ENCODE peak calls at places on chromosomes 5 and 9, in seven cellular contexts. N is HepG2, L is HCT116, X is H1, B is T47D, M is K562, W is GM12878. V is an unnamed sample.

GRCh38 chr9:17631396-17631795 is 52.5 kb downstream of the SH3GL2 start:
- DNase-seq in N (no peak), L (no peak), X (no peak), B (no peak), M (no peak), W (no peak), V (no peak)

GRCh38 chr5:2999926-3000325 is 248.4 kb upstream of the IRX2 start:
- DNase-seq in N (no peak), L (no peak), X (no peak), B (no peak), M (no peak), W (no peak), V (no peak)

GRCh38 chr5:68159251-68159951 is 56.2 kb upstream of the PIK3R1 start:
- DNase-seq in N (no peak), L (no peak), X (no peak), B (no peak), M (no peak), W (no peak), V (no peak)

GRCh38 chr5:39628348-39628747 is 203.6 kb upstream of the DAB2 start:
- DNase-seq in N (no peak), L (no peak), X (no peak), B (no peak), M (no peak), W (no peak), V (no peak)

GRCh38 chr5:117379521-117379920 is 804.9 kb upstream of the SEMA6A start:
- DNase-seq in N (no peak), L (no peak), X (no peak), B (peak), M (no peak), W (no peak), V (no peak)

GRCh38 chr5:13251623-13252367 is 692.7 kb downstream of the DNAH5 start:
- DNase-seq in N (no peak), L (no peak), X (no peak), B (no peak), M (no peak), W (no peak), V (no peak)

GRCh38 chr5:132498686-132499271 is 8.2 kb upstream of the IRF1 start:
- DNase-seq in N (no peak), L (no peak), X (peak), B (no peak), M (no peak), W (no peak), V (no peak)

GRCh38 chr9:95024097-95024671 is 293.3 kb downstream of the FANCC start:
- DNase-seq in N (peak), L (no peak), X (no peak), B (peak), M (no peak), W (no peak), V (no peak)

GRCh38 chr9:110180713-110181434 is 27.1 kb downstream of the C9orf152 start:
- DNase-seq in N (peak), L (no peak), X (no peak), B (peak), M (no peak), W (no peak), V (no peak)

GRCh38 chr5:32551865-32552264 is 33.5 kb upstream of the SUB1 start:
- DNase-seq in N (no peak), L (no peak), X (no peak), B (no peak), M (no peak), W (no peak), V (no peak)

GRCh38 chr5:15763754-15764153 is 263.8 kb downstream of the FBXL7 start:
- DNase-seq in N (no peak), L (no peak), X (no peak), B (no peak), M (no peak), W (no peak), V (peak)

GRCh38 chr9:68492801-68493200 is 47.9 kb downstream of the TMEM252 start:
- DNase-seq in N (no peak), L (no peak), X (no peak), B (peak), M (no peak), W (no peak), V (no peak)

GRCh38 chr5:76084496-76085285 is 1.5 kb downstream of the SV2C start:
- DNase-seq in N (no peak), L (no peak), X (peak), B (no peak), M (peak), W (no peak), V (peak)

GRCh38 chr5:91190333-91190680 is 192.8 kb downstream of the ARRDC3 start:
- DNase-seq in N (no peak), L (no peak), X (no peak), B (no peak), M (no peak), W (no peak), V (no peak)

GRCh38 chr5:77426670-77427069 is 65.4 kb downstream of the WDR41 start:
- DNase-seq in N (peak), L (no peak), X (no peak), B (no peak), M (no peak), W (no peak), V (no peak)

GRCh38 chr5:58085800-58086199 is 374.1 kb downstream of the PLK2 start:
- DNase-seq in N (no peak), L (peak), X (no peak), B (peak), M (no peak), W (no peak), V (no peak)

GRCh38 chr5:84327591-84327990 is 57.1 kb downstream of the EDIL3 start:
- DNase-seq in N (no peak), L (no peak), X (no peak), B (no peak), M (no peak), W (no peak), V (no peak)

GRCh38 chr9:135951889-135952663 is 9.1 kb downstream of the UBAC1 start:
- DNase-seq in N (no peak), L (peak), X (no peak), B (no peak), M (peak), W (no peak), V (no peak)

GRCh38 chr5:36272136-36272665 is 29.5 kb downstream of the RANBP3L start:
- DNase-seq in N (no peak), L (no peak), X (no peak), B (no peak), M (no peak), W (no peak), V (no peak)

GRCh38 chr9:97632406-97632991 is 669 bp downstream of the TSTD2 start:
- DNase-seq in N (no peak), L (no peak), X (no peak), B (no peak), M (no peak), W (no peak), V (no peak)

GRCh38 chr9:7374966-7375650 is 424.5 kb downstream of the DMAC1 start:
- DNase-seq in N (no peak), L (no peak), X (no peak), B (no peak), M (no peak), W (no peak), V (no peak)

GRCh38 chr5:150015415-150015814 is 14.9 kb downstream of the HMGXB3 start:
- DNase-seq in N (no peak), L (no peak), X (no peak), B (no peak), M (no peak), W (no peak), V (no peak)

GRCh38 chr5:33180900-33181299 is 259.9 kb upstream of the TARS1 start:
- DNase-seq in N (no peak), L (peak), X (no peak), B (peak), M (no peak), W (no peak), V (no peak)

GRCh38 chr5:180390441-180391190 is 37.5 kb upstream of the GFPT2 start:
- DNase-seq in N (no peak), L (no peak), X (no peak), B (peak), M (peak), W (no peak), V (peak)

GRCh38 chr5:55232194-55232984 is 1.0 kb downstream of the CCNO start:
- DNase-seq in N (no peak), L (peak), X (peak), B (peak), M (no peak), W (no peak), V (peak)

GRCh38 chr9:127955294-127956015 is 17.8 kb upstream of the DPM2 start:
- DNase-seq in N (peak), L (peak), X (peak), B (peak), M (peak), W (no peak), V (peak)

GRCh38 chr9:124781967-124782660 is 5.2 kb downstream of the OLFML2A start:
- DNase-seq in N (no peak), L (no peak), X (peak), B (no peak), M (no peak), W (no peak), V (no peak)

GRCh38 chr5:107331312-107331711 is 339.4 kb downstream of the EFNA5 start:
- DNase-seq in N (no peak), L (no peak), X (no peak), B (no peak), M (no peak), W (no peak), V (no peak)

GRCh38 chr5:126395198-126395597 is 28.0 kb upstream of the GRAMD2B start:
- DNase-seq in N (no peak), L (no peak), X (no peak), B (no peak), M (no peak), W (no peak), V (no peak)

GRCh38 chr9:70131296-70131695 is 87.6 kb downstream of the MAMDC2 start:
- DNase-seq in N (no peak), L (no peak), X (no peak), B (no peak), M (no peak), W (no peak), V (no peak)

GRCh38 chr5:154287136-154287535 is 96.6 kb downstream of the GALNT10 start:
- DNase-seq in N (peak), L (no peak), X (no peak), B (peak), M (no peak), W (no peak), V (no peak)

GRCh38 chr9:133238272-133238850 is 29.3 kb upstream of the OBP2B start:
- DNase-seq in N (peak), L (peak), X (peak), B (peak), M (peak), W (no peak), V (peak)

GRCh38 chr5:78295035-78295961 is 800 bp upstream of the AP3B1 start:
- DNase-seq in N (peak), L (peak), X (peak), B (peak), M (peak), W (no peak), V (peak)

GRCh38 chr9:25513509-25514033 is 164.7 kb downstream of the TUSC1 start:
- DNase-seq in N (no peak), L (no peak), X (no peak), B (peak), M (no peak), W (no peak), V (no peak)

GRCh38 chr9:95242613-95243012 is 74.9 kb downstream of the FANCC start:
- DNase-seq in N (peak), L (no peak), X (no peak), B (no peak), M (no peak), W (no peak), V (peak)

GRCh38 chr5:66849803-66850202 is 253.6 kb downstream of the MAST4 start:
- DNase-seq in N (no peak), L (no peak), X (no peak), B (no peak), M (no peak), W (no peak), V (no peak)

GRCh38 chr9:119544492-119544891 is 175.3 kb upstream of the BRINP1 start:
- DNase-seq in N (no peak), L (no peak), X (no peak), B (no peak), M (no peak), W (no peak), V (no peak)

GRCh38 chr5:28499764-28500290 is 1461.4 kb upstream of the CDH9 start:
- DNase-seq in N (no peak), L (no peak), X (no peak), B (no peak), M (no peak), W (no peak), V (no peak)

GRCh38 chr5:96936431-96937221 is 746 bp downstream of the LNPEP start:
- DNase-seq in N (peak), L (no peak), X (peak), B (peak), M (peak), W (no peak), V (peak)

GRCh38 chr5:43425965-43426364 is 13.8 kb upstream of the CCL28 start:
- DNase-seq in N (no peak), L (no peak), X (no peak), B (no peak), M (no peak), W (no peak), V (no peak)

GRCh38 chr5:43421450-43422133 is 9.4 kb upstream of the CCL28 start:
- DNase-seq in N (no peak), L (no peak), X (no peak), B (peak), M (no peak), W (no peak), V (no peak)

GRCh38 chr5:43418561-43418960 is 6.4 kb upstream of the CCL28 start:
- DNase-seq in N (no peak), L (no peak), X (no peak), B (no peak), M (no peak), W (no peak), V (no peak)

GRCh38 chr5:43420241-43420640 is 8.1 kb upstream of the CCL28 start:
- DNase-seq in N (peak), L (no peak), X (no peak), B (no peak), M (no peak), W (no peak), V (no peak)

DNA sequence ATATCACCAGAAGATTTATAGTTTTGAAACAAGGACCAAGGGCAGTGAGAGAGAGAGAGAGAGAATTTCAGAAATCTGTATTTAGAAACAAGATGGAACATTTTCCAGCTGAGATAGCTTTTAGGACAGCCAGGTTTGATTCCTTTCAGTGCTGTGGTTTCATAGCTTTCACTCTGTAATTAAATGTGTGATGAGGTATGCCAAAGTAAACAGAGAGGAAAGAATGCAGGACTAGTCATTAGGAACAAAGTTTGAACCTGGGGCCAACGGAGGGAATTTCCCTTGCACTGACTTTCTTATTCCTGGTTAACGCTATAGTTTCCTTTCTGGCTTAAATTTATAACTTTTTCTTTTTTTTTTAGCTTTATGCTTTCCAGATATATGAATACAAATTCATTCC is 10.0 kb upstream of the CCL28 start:
- DNase-seq in N (peak), L (no peak), X (no peak), B (peak), M (no peak), W (no peak), V (no peak)
- TF ChIP-seq JUND in N (no peak), L (no peak), X (no peak), B (peak), M (no peak), W (no peak), V (no peak)

DNA sequence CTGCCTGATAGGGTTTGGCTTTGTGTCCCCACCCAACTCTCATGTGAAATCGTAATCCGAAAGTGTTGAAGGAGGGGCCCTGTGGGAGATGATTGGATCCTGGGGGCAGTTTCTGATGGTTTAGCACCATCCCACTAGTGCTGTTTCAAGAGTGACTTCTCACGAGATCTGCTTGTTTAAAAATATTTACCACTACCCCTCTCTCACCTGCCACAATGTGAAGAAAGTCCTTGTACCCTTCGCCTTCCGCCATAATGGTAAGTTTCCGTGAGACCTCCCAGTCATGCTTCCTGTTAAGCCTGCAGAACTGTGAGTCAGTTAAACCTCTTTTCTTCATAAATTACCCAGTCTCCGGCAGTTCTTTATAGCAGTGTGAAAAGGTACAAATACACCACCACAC is 2.7 kb upstream of the RFX3 start:
- DNase-seq in N (no peak), L (no peak), X (no peak), B (no peak), M (peak), W (peak), V (no peak)
- TF ChIP-seq JUND in N (no peak), L (no peak), X (no peak), B (no peak), M (no peak), W (no peak), V (no peak)

GRCh38 chr9:36847781-36848673 is 186.0 kb downstream of the PAX5 start:
- DNase-seq in N (no peak), L (no peak), X (no peak), B (no peak), M (no peak), W (no peak), V (no peak)
- TF ChIP-seq JUND in N (no peak), L (no peak), X (no peak), B (no peak), M (no peak), W (no peak), V (no peak)

GRCh38 chr9:5853005-5853404 is 20.1 kb upstream of the ERMP1 start:
- DNase-seq in N (no peak), L (no peak), X (no peak), B (no peak), M (no peak), W (no peak), V (no peak)

GRCh38 chr9:5850735-5851122 is 17.8 kb upstream of the ERMP1 start:
- DNase-seq in N (no peak), L (no peak), X (no peak), B (no peak), M (no peak), W (no peak), V (no peak)

GRCh38 chr9:5854032-5854792 is 21.3 kb upstream of the ERMP1 start:
- DNase-seq in N (no peak), L (no peak), X (no peak), B (no peak), M (no peak), W (no peak), V (no peak)

GRCh38 chr9:5848372-5848882 is 15.5 kb upstream of the ERMP1 start:
- DNase-seq in N (no peak), L (no peak), X (no peak), B (no peak), M (no peak), W (no peak), V (no peak)

GRCh38 chr9:5851445-5851844 is 18.5 kb upstream of the ERMP1 start:
- DNase-seq in N (no peak), L (no peak), X (no peak), B (no peak), M (no peak), W (peak), V (no peak)
- TF ChIP-seq JUND in N (no peak), L (no peak), X (no peak), B (no peak), M (peak), W (peak), V (no peak)

DNA sequence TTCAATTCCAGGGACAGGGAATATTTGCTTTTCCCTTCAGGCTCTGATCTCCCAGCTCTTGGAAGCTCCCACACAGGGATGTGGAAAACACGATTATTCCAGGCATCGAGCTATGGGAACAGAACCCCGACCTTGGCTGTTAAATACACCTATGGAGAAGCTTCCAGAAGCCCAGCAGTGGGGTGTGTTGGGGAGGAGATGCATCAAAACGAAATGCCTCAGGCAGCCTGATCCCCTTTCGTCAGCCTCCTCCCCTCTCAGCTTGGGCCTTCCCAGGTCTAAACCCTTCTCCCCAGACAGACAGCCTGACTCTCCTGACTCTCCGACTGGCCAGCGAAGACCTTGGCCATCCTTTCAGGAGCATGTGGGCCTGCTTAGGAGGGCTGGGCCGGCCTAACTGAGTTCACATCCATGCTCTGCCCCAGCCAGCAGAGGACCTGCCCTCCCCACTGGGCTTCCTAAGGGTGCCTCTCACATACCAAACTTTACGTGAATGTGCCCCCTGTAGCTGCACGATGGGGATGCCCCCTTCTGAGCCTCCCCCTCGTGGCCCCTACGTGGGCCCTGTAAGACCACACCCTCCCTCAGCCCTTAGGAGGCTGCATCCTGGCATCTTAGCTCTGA is 54.5 kb downstream of the NEURL1B start:
- DNase-seq in N (no peak), L (no peak), X (no peak), B (no peak), M (no peak), W (no peak), V (no peak)
- TF ChIP-seq JUND in N (no peak), L (no peak), X (no peak), B (no peak), M (no peak), W (no peak), V (no peak)